ENCODE peak calls at places on chromosomes 6 and 20, in nine cellular contexts. One of them, this sample, is unnamed.

GRCh38 chr6:34572585-34572984 is 16.5 kb upstream of the SPDEF start:
- DNase-seq in BJ: no peak
- DNase-seq in fibroblast of the aortic adventitia: no peak
- DNase-seq in HT1080: no peak
- DNase-seq in A549: no peak
- DNase-seq in M059J: no peak
- DNase-seq in activated T-cell treated with anti-CD3 and anti-CD28 coated beads, Interleukin-2, amount 50 U/mL, for 72 hours: no peak
- DNase-seq in OCI-M1: no peak
- DNase-seq in pancreas: no peak
- DNase-seq in this sample: no peak

GRCh38 chr6:3347826-3348225 is 89.1 kb downstream of the PSMG4 start:
- DNase-seq in BJ: no peak
- DNase-seq in fibroblast of the aortic adventitia: no peak
- DNase-seq in HT1080: no peak
- DNase-seq in A549: no peak
- DNase-seq in M059J: no peak
- DNase-seq in activated T-cell treated with anti-CD3 and anti-CD28 coated beads, Interleukin-2, amount 50 U/mL, for 72 hours: no peak
- DNase-seq in OCI-M1: no peak
- DNase-seq in pancreas: no peak
- DNase-seq in this sample: no peak

GRCh38 chr6:137873273-137873762 is 6.3 kb downstream of the TNFAIP3 start:
- DNase-seq in BJ: peak; percentile 71
- DNase-seq in fibroblast of the aortic adventitia: peak; percentile 99
- DNase-seq in HT1080: no peak
- DNase-seq in A549: peak; percentile 72
- DNase-seq in M059J: peak; percentile 40
- DNase-seq in activated T-cell treated with anti-CD3 and anti-CD28 coated beads, Interleukin-2, amount 50 U/mL, for 72 hours: peak; percentile 80
- DNase-seq in OCI-M1: no peak
- DNase-seq in pancreas: peak; percentile 79
- DNase-seq in this sample: peak; percentile 29

GRCh38 chr20:53914091-53914860 is 156.1 kb downstream of the BCAS1 start:
- DNase-seq in BJ: no peak
- DNase-seq in fibroblast of the aortic adventitia: peak; percentile 92
- DNase-seq in HT1080: no peak
- DNase-seq in A549: no peak
- DNase-seq in M059J: peak; percentile 66
- DNase-seq in activated T-cell treated with anti-CD3 and anti-CD28 coated beads, Interleukin-2, amount 50 U/mL, for 72 hours: no peak
- DNase-seq in OCI-M1: no peak
- DNase-seq in pancreas: no peak
- DNase-seq in this sample: no peak

GRCh38 chr6:179340-179950 is 112.8 kb upstream of the DUSP22 start:
- DNase-seq in BJ: no peak
- DNase-seq in fibroblast of the aortic adventitia: no peak
- DNase-seq in HT1080: no peak
- DNase-seq in A549: no peak
- DNase-seq in M059J: no peak
- DNase-seq in activated T-cell treated with anti-CD3 and anti-CD28 coated beads, Interleukin-2, amount 50 U/mL, for 72 hours: no peak
- DNase-seq in OCI-M1: no peak
- DNase-seq in pancreas: no peak
- DNase-seq in this sample: no peak

GRCh38 chr6:161406633-161407032 is 132.8 kb upstream of the AGPAT4 start:
- DNase-seq in BJ: no peak
- DNase-seq in fibroblast of the aortic adventitia: peak; percentile 81
- DNase-seq in HT1080: peak; percentile 82
- DNase-seq in A549: no peak
- DNase-seq in M059J: peak; percentile 95
- DNase-seq in activated T-cell treated with anti-CD3 and anti-CD28 coated beads, Interleukin-2, amount 50 U/mL, for 72 hours: no peak
- DNase-seq in OCI-M1: peak; percentile 79
- DNase-seq in pancreas: no peak
- DNase-seq in this sample: peak; percentile 1

GRCh38 chr6:139728879-139729278 is 354.4 kb upstream of the CITED2 start:
- DNase-seq in BJ: no peak
- DNase-seq in fibroblast of the aortic adventitia: no peak
- DNase-seq in HT1080: no peak
- DNase-seq in A549: no peak
- DNase-seq in M059J: no peak
- DNase-seq in activated T-cell treated with anti-CD3 and anti-CD28 coated beads, Interleukin-2, amount 50 U/mL, for 72 hours: no peak
- DNase-seq in OCI-M1: no peak
- DNase-seq in pancreas: no peak
- DNase-seq in this sample: no peak

GRCh38 chr6:140321891-140322290 is 947.4 kb upstream of the CITED2 start:
- DNase-seq in BJ: no peak
- DNase-seq in fibroblast of the aortic adventitia: no peak
- DNase-seq in HT1080: no peak
- DNase-seq in A549: no peak
- DNase-seq in M059J: no peak
- DNase-seq in activated T-cell treated with anti-CD3 and anti-CD28 coated beads, Interleukin-2, amount 50 U/mL, for 72 hours: no peak
- DNase-seq in OCI-M1: peak; percentile 85
- DNase-seq in pancreas: no peak
- DNase-seq in this sample: no peak

GRCh38 chr6:36946526-36946925 is 8.0 kb upstream of the PI16 start:
- DNase-seq in BJ: no peak
- DNase-seq in fibroblast of the aortic adventitia: no peak
- DNase-seq in HT1080: no peak
- DNase-seq in A549: no peak
- DNase-seq in M059J: no peak
- DNase-seq in activated T-cell treated with anti-CD3 and anti-CD28 coated beads, Interleukin-2, amount 50 U/mL, for 72 hours: no peak
- DNase-seq in OCI-M1: no peak
- DNase-seq in pancreas: no peak
- DNase-seq in this sample: no peak

This sample was measured in SW 1271.